ENCODE peak calls at places on chromosomes 12 and 14, in four cellular contexts. C is tibial artery, M is psoas muscle, L is GM12878. T is an unnamed sample.
A peak's percentile ranks its signal among the peaks of the same experiment; 100 is the strongest.

GRCh38 chr12:113591480-113591971 is 119.9 kb upstream of the LHX5 start:
- DNase-seq in M (no peak), L (no peak), C (no peak), T (no peak)

GRCh38 chr12:32273712-32274111 is 125.6 kb upstream of the FGD4 start:
- DNase-seq in L (no peak), M (no peak), C (no peak), T (no peak)

GRCh38 chr12:75836533-75836932 is 195.0 kb downstream of the PHLDA1 start:
- DNase-seq in C (no peak), L (no peak), M (no peak), T (no peak)

GRCh38 chr14:72616294-72616693 is 277.6 kb downstream of the DPF3 start:
- DNase-seq in C (peak; percentile 39), M (no peak), L (no peak), T (no peak)

GRCh38 chr12:42382013-42382696 is 56.2 kb downstream of the PPHLN1 start:
- DNase-seq in C (no peak), M (no peak), L (no peak), T (no peak)

GRCh38 chr12:4369548-4369947 is 10.0 kb downstream of the FGF23 start:
- DNase-seq in M (no peak), C (no peak), L (no peak), T (no peak)

GRCh38 chr12:34294671-34295365 is 272.5 kb downstream of the ALG10 start:
- DNase-seq in C (peak; percentile 10), M (peak; percentile 23), L (no peak), T (peak; percentile 6)

GRCh38 chr12:98592825-98593322 is 612 bp upstream of the SLC25A3 start:
- DNase-seq in C (no peak), L (no peak), M (no peak), T (no peak)

GRCh38 chr12:6533653-6534157 is 612 bp upstream of the GAPDH start:
- DNase-seq in L (no peak), C (peak; percentile 65), M (peak; percentile 81), T (peak; percentile 81)

GRCh38 chr12:32270818-32271710 is 128.3 kb upstream of the FGD4 start:
- DNase-seq in C (no peak), M (no peak), L (no peak), T (no peak)

GRCh38 chr14:63663428-63664142 is 21.9 kb upstream of the WDR89 start:
- DNase-seq in C (no peak), M (no peak), L (no peak), T (no peak)

GRCh38 chr12:29157486-29157946 is 8.4 kb downstream of the FAR2 start:
- DNase-seq in M (no peak), C (no peak), L (no peak), T (no peak)

GRCh38 chr12:30582943-30583342 is 112.7 kb downstream of the IPO8 start:
- DNase-seq in C (no peak), M (no peak), L (no peak), T (no peak)

GRCh38 chr14:99280852-99281251 is 8.9 kb upstream of the BCL11B start:
- DNase-seq in L (no peak), C (no peak), M (no peak), T (no peak)

GRCh38 chr14:73784065-73784987 is 67.3 kb upstream of the PTGR2 start:
- DNase-seq in C (peak; percentile 51), L (no peak), M (no peak), T (no peak)

GRCh38 chr14:47863441-47863840 is 188.0 kb upstream of the MDGA2 start:
- DNase-seq in C (no peak), M (no peak), L (no peak), T (no peak)

GRCh38 chr14:56100556-56100955 is 17.7 kb upstream of the PELI2 start:
- DNase-seq in M (no peak), C (no peak), L (no peak), T (no peak)

GRCh38 chr14:27077181-27077738 is 479.4 kb upstream of the NOVA1 start:
- DNase-seq in C (no peak), L (no peak), M (no peak), T (no peak)

GRCh38 chr12:64997858-64998257 is 123.2 kb downstream of the WIF1 start:
- DNase-seq in C (no peak), M (no peak), L (no peak), T (no peak)

GRCh38 chr14:70822706-70823185 is 13.4 kb upstream of the MAP3K9 start:
- DNase-seq in C (peak; percentile 25), L (no peak), M (no peak), T (peak; percentile 40)

GRCh38 chr14:59333668-59334067 is 131.5 kb downstream of the GPR135 start:
- DNase-seq in L (no peak), M (no peak), C (no peak), T (peak; percentile 56)

GRCh38 chr12:29599397-29599796 is 101.9 kb upstream of the OVCH1 start:
- DNase-seq in C (no peak), L (no peak), M (no peak), T (peak; percentile 44)

GRCh38 chr12:54431911-54432814 is 13.1 kb upstream of the ITGA5 start:
- DNase-seq in L (no peak), C (peak; percentile 87), M (peak; percentile 82), T (peak; percentile 85)

GRCh38 chr14:65847065-65847847 is 434.7 kb downstream of the FUT8 start:
- DNase-seq in C (no peak), L (peak; percentile 23), M (no peak), T (no peak)

GRCh38 chr14:38129705-38130104 is 78.0 kb upstream of the SSTR1 start:
- DNase-seq in L (no peak), C (no peak), M (no peak), T (no peak)

GRCh38 chr12:78931466-78931990 is 67.0 kb downstream of the SYT1 start:
- DNase-seq in C (no peak), M (no peak), L (no peak), T (no peak)

GRCh38 chr12:128353271-128353670 is 86.3 kb downstream of the TMEM132C start:
- DNase-seq in C (no peak), L (no peak), M (no peak), T (no peak)

GRCh38 chr14:77490347-77490986 is 8.1 kb downstream of the ISM2 start:
- DNase-seq in L (no peak), M (no peak), C (no peak), T (no peak)

GRCh38 chr12:111643428-111643826 is 42.3 kb downstream of the BRAP start:
- DNase-seq in C (peak; percentile 32), L (no peak), M (no peak), T (no peak)

GRCh38 chr14:64912256-64912655 is 2.0 kb upstream of the CHURC1 start:
- DNase-seq in C (no peak), M (no peak), L (no peak), T (no peak)

GRCh38 chr12:8145754-8146415 is 10.9 kb upstream of the ZNF705A start:
- DNase-seq in M (peak; percentile 66), C (peak; percentile 72), L (no peak), T (peak; percentile 57)

GRCh38 chr12:112828534-112828933 is 37.0 kb downstream of the RPH3A start:
- DNase-seq in M (no peak), L (no peak), C (no peak), T (no peak)

GRCh38 chr14:50792634-50793068 is 38.3 kb downstream of the NIN start:
- DNase-seq in M (peak; percentile 63), L (no peak), C (no peak), T (peak; percentile 45)

GRCh38 chr12:49626169-49626835 is 2.9 kb downstream of the PRPF40B start:
- DNase-seq in C (no peak), L (no peak), M (no peak), T (no peak)

GRCh38 chr14:84403585-84403984 is 1126.4 kb upstream of the FLRT2 start:
- DNase-seq in L (no peak), M (no peak), C (no peak), T (no peak)

GRCh38 chr12:14885718-14886201 is at the start of gene MGP:
- DNase-seq in L (no peak), C (peak; percentile 81), M (peak; percentile 67), T (peak; percentile 69)

GRCh38 chr14:30115756-30116155 is 188.1 kb upstream of the PRKD1 start:
- DNase-seq in C (no peak), M (no peak), L (no peak), T (no peak)

GRCh38 chr12:10720974-10721565 is 2.1 kb downstream of the YBX3 start:
- DNase-seq in L (no peak), M (no peak), C (no peak), T (no peak)

GRCh38 chr14:25884657-25885056 is 713.2 kb downstream of the NOVA1 start:
- DNase-seq in C (no peak), M (no peak), L (no peak), T (no peak)

GRCh38 chr12:117421068-117421771 is 59.8 kb upstream of the NOS1 start:
- DNase-seq in M (no peak), C (no peak), L (no peak), T (no peak)
- H3K27ac ChIP-seq in M (no peak overlapping the region), C (no peak overlapping the region), L (no peak overlapping the region), T (no peak overlapping the region)

GRCh38 chr12:41205070-41205715 is 17.1 kb downstream of the PDZRN4 start:
- DNase-seq in M (no peak), L (no peak), C (no peak), T (no peak)
- H3K4me3 ChIP-seq in M (no peak overlapping the region), L (no peak overlapping the region), C (peak overlapping the region; percentile 45), T (no peak overlapping the region)

GRCh38 chr12:52187206-52187605 is 4.6 kb downstream of the KRT80 start:
- DNase-seq in L (no peak), M (no peak), C (no peak), T (no peak)

GRCh38 chr12:52186135-52186840 is 5.5 kb downstream of the KRT80 start:
- DNase-seq in M (no peak), L (no peak), C (no peak), T (no peak)

GRCh38 chr12:52184813-52185212 is 7.0 kb downstream of the KRT80 start:
- DNase-seq in L (no peak), M (no peak), C (no peak), T (no peak)

GRCh38 chr12:52183971-52184370 is 7.8 kb downstream of the KRT80 start:
- DNase-seq in M (no peak), C (no peak), L (no peak), T (no peak)

GRCh38 chr12:52185400-52185967 is 6.3 kb downstream of the KRT80 start:
- DNase-seq in C (no peak), L (no peak), M (no peak), T (no peak)
- H3K4me1 ChIP-seq in C (peaks cover 3% of the 10 kb centered on the region), L (no peaks in the 10 kb centered on the region), M (peaks cover 8% of the 10 kb centered on the region), T (peaks cover 6% of the 10 kb centered on the region)

DNA sequence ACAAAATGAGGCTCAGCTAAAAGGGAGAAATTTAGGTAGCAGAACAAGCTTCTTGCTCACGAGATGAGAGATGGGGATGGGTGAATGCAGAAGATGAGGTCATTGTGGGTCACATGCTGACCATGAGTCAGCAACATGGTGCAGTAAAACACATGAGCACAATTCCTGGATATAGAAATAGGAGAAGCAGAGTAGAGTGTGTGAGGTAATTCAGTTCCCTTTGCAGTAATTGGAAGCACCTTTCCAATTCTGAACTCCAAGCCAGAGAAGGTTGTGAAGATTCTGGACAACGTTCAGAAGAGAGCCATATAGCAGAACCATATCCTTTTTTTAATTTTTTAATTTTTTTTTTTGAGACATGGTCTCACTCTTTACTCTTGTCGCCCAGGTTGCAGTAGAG is 62.0 kb upstream of the LMNTD1 start:
- DNase-seq in C (no peak), L (no peak), M (no peak), T (no peak)
- H3K27ac ChIP-seq in C (no peak overlapping the region), L (no peak overlapping the region), M (no peak overlapping the region), T (no peak overlapping the region)

DNA sequence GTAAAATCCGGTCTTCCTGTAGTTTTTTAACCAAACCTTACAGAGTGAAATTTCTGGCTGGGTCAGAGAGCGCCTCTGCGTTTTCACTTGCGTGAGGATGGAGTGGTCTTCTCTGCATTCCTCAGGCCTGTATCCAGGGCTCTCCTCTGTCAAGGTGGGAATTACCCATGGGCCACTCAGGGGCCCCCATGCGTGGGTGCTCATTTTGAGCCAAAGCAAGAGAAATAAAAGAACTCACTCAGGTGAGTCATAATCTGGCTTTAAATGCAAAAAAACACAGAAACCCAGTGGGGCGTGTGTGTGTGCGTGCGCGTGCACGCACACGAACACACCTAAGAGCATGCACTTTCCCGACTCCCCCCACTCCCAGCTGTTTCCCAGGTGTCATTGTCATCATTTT is 104.0 kb upstream of the PWP1 start:
- DNase-seq in L (no peak), M (no peak), C (no peak), T (no peak)
- H3K4me3 ChIP-seq in L (no peak overlapping the region), M (no peak overlapping the region), C (no peak overlapping the region), T (no peak overlapping the region)